ENCODE peak calls at places on chromosomes 4 and X, in ten cellular contexts. P is RPMI8226; X is GM23248; L is stimulated activated CD4-positive, alpha-beta T cell treated with anti-CD3 and anti-CD28 coated beads, TNF-alpha, amount 100 ng/mL, for 4 hours; K is glutamatergic neuron; S is spleen; F is endothelial cell; D is H4; M is mesenchymal stem cell; U is SW 1271. V is an unnamed sample.

GRCh38 chr4:118224239-118224829 is 128.5 kb downstream of the PRSS12 start:
- DNase-seq in P (peak; percentile 19), X (peak; percentile 70), L (no peak), K (no peak), S (no peak), F (no peak), D (peak; percentile 69), M (peak; percentile 73), U (peak; percentile 43), V (peak; percentile 12)

GRCh38 chrX:46686003-46686645 is 72.8 kb downstream of the SLC9A7 start:
- DNase-seq in P (peak; percentile 58), X (peak; percentile 56), L (no peak), K (peak; percentile 23), S (no peak), F (peak; percentile 11), D (peak; percentile 24), M (peak; percentile 40), U (no peak), V (peak; percentile 45)

GRCh38 chrX:149691794-149692193 is 20.1 kb upstream of the MAGEA11 start:
- DNase-seq in P (no peak), X (no peak), L (no peak), K (no peak), S (no peak), F (no peak), D (no peak), M (no peak), U (no peak), V (no peak)

GRCh38 chr4:10746371-10747143 is 62.0 kb upstream of the CLNK start:
- DNase-seq in P (no peak), X (peak; percentile 39), L (no peak), K (no peak), S (no peak), F (no peak), D (peak; percentile 34), M (peak; percentile 63), U (no peak), V (no peak)

GRCh38 chr4:84792366-84793301 is 173.9 kb downstream of the WDFY3 start:
- DNase-seq in P (no peak), X (peak; percentile 31), L (no peak), K (no peak), S (no peak), F (no peak), D (no peak), M (peak; percentile 22), U (no peak), V (no peak)

GRCh38 chr4:10554694-10555093 is 97.5 kb upstream of the ZNF518B start:
- DNase-seq in P (peak; percentile 44), X (peak; percentile 78), L (peak; percentile 3), K (peak; percentile 48), S (no peak), F (peak; percentile 67), D (peak; percentile 75), M (peak; percentile 71), U (peak; percentile 58), V (peak; percentile 28)

GRCh38 chr4:98997176-98997575 is 1.7 kb downstream of the METAP1 start:
- DNase-seq in P (no peak), X (no peak), L (no peak), K (no peak), S (no peak), F (no peak), D (no peak), M (no peak), U (no peak), V (no peak)

GRCh38 chr4:132557660-132558059 is 591.4 kb upstream of the PCDH10 start:
- DNase-seq in P (no peak), X (no peak), L (no peak), K (no peak), S (no peak), F (no peak), D (no peak), M (no peak), U (peak; percentile 6), V (no peak)

GRCh38 chr4:53908661-53909078 is 155.7 kb downstream of the CHIC2 start:
- DNase-seq in P (peak; percentile 29), X (peak; percentile 89), L (no peak), K (no peak), S (no peak), F (peak; percentile 19), D (peak; percentile 93), M (peak; percentile 95), U (peak; percentile 85), V (peak; percentile 20)

GRCh38 chr4:52096048-52096447 is 44.9 kb downstream of the SPATA18 start:
- DNase-seq in P (no peak), X (peak; percentile 58), L (no peak), K (no peak), S (no peak), F (no peak), D (no peak), M (peak; percentile 24), U (no peak), V (no peak)

GRCh38 chr4:121373841-121374240 is 7.0 kb downstream of the QRFPR start:
- DNase-seq in P (no peak), X (no peak), L (no peak), K (no peak), S (no peak), F (no peak), D (no peak), M (no peak), U (no peak), V (no peak)

GRCh38 chr4:128159967-128160366 is 98.9 kb downstream of the LARP1B start:
- DNase-seq in P (no peak), X (peak; percentile 14), L (no peak), K (no peak), S (no peak), F (no peak), D (peak; percentile 85), M (peak; percentile 91), U (peak; percentile 9), V (no peak)

GRCh38 chr4:6426571-6427438 is 45.6 kb downstream of the PPP2R2C start:
- DNase-seq in P (no peak), X (no peak), L (no peak), K (no peak), S (peak; percentile 59), F (no peak), D (no peak), M (no peak), U (no peak), V (no peak)

GRCh38 chr4:151717909-151718613 is 42.7 kb downstream of the GATB start:
- DNase-seq in P (no peak), X (no peak), L (no peak), K (peak; percentile 45), S (no peak), F (no peak), D (no peak), M (no peak), U (no peak), V (no peak)

V was measured in immature natural killer cell.